ENCODE peak calls at places on chromosomes 6 and 20, in eight cellular contexts. K, B, N, U, M, I, D and L are unnamed samples.

GRCh38 chr6:72621243-72622093 is at the start of gene KCNQ5:
- DNase-seq in D (peak), U (peak), B (no peak), N (no peak), I (no peak), K (no peak), M (peak), L (no peak)

GRCh38 chr6:31713991-31714684 is 1.0 kb upstream of the LY6G6D start:
- DNase-seq in D (no peak), M (peak), U (no peak), K (no peak), I (no peak), N (no peak), B (no peak), L (no peak)

GRCh38 chr6:10030942-10031537 is 383.8 kb downstream of the TFAP2A start:
- DNase-seq in I (no peak), D (peak), U (no peak), K (no peak), B (no peak), N (no peak), M (no peak), L (no peak)

GRCh38 chr6:98823428-98823827 is 10.9 kb upstream of the POU3F2 start:
- DNase-seq in B (no peak), M (no peak), D (no peak), U (no peak), K (no peak), I (no peak), N (no peak), L (no peak)

GRCh38 chr20:37880726-37881591 is 22.0 kb upstream of the VSTM2L start:
- DNase-seq in N (no peak), D (peak), M (no peak), B (peak), K (peak), I (no peak), U (peak), L (peak)

GRCh38 chr6:143872211-143872610 is 7.9 kb downstream of the ZC2HC1B start:
- DNase-seq in K (no peak), D (no peak), M (no peak), B (no peak), N (no peak), I (no peak), U (no peak), L (no peak)

GRCh38 chr6:130744601-130745382 is 82.4 kb upstream of the SMLR1 start:
- DNase-seq in K (no peak), N (no peak), U (no peak), I (no peak), D (no peak), M (no peak), B (no peak), L (no peak)

GRCh38 chr6:128739112-128739511 is 143.8 kb upstream of the LAMA2 start:
- DNase-seq in D (no peak), K (no peak), B (no peak), U (no peak), N (no peak), M (no peak), I (no peak), L (no peak)

GRCh38 chr6:165119231-165120020 is 190.0 kb downstream of the C6orf118 start:
- DNase-seq in D (no peak), K (no peak), U (no peak), N (no peak), I (no peak), M (no peak), B (no peak), L (no peak)

GRCh38 chr6:158660331-158660730 is 10.5 kb downstream of the SYTL3 start:
- DNase-seq in D (peak), M (peak), B (peak), I (no peak), U (no peak), N (no peak), K (no peak), L (peak)

GRCh38 chr20:1761116-1761515 is 103.5 kb upstream of the SIRPG start:
- DNase-seq in K (no peak), I (no peak), B (no peak), N (no peak), M (no peak), U (no peak), D (no peak), L (no peak)

GRCh38 chr6:33320315-33321181 is 3.0 kb upstream of the ZBTB22 start:
- DNase-seq in D (no peak), I (peak), M (peak), B (peak), K (peak), U (no peak), N (no peak), L (peak)

GRCh38 chr6:69398729-69399128 is 398.1 kb downstream of the LMBRD1 start:
- DNase-seq in U (no peak), N (no peak), D (no peak), K (no peak), I (no peak), B (no peak), M (no peak), L (no peak)

GRCh38 chr20:17394411-17394810 is 136.8 kb downstream of the BFSP1 start:
- DNase-seq in D (no peak), B (no peak), K (no peak), M (no peak), N (no peak), U (no peak), I (no peak), L (no peak)

GRCh38 chr6:36625161-36625919 is 31.2 kb downstream of the SRSF3 start:
- DNase-seq in I (no peak), D (no peak), B (peak), N (peak), M (peak), U (no peak), K (peak), L (peak)

GRCh38 chr6:33988121-33989015 is 157.5 kb downstream of the GRM4 start:
- DNase-seq in B (no peak), K (no peak), D (peak), U (no peak), N (peak), M (peak), I (no peak), L (peak)

GRCh38 chr6:127302728-127303675 is 36.3 kb downstream of the RNF146 start:
- DNase-seq in M (peak), N (no peak), D (peak), K (peak), I (peak), U (no peak), B (no peak), L (peak)

GRCh38 chr20:58072695-58073671 is 155.5 kb downstream of the ANKRD60 start:
- DNase-seq in K (no peak), N (no peak), B (no peak), U (peak), M (no peak), I (no peak), D (no peak), L (no peak)

GRCh38 chr6:72348926-72349325 is 272.9 kb upstream of the KCNQ5 start:
- DNase-seq in N (no peak), K (no peak), I (no peak), U (no peak), M (no peak), B (no peak), D (no peak), L (no peak)

GRCh38 chr6:134437376-134437775 is 119.5 kb upstream of the SGK1 start:
- DNase-seq in I (no peak), K (no peak), U (no peak), M (peak), D (no peak), B (no peak), N (no peak), L (no peak)

GRCh38 chr6:37507690-37508421 is 8.2 kb upstream of the CCDC167 start:
- DNase-seq in B (no peak), U (no peak), M (peak), N (no peak), I (no peak), K (no peak), D (peak), L (no peak)

GRCh38 chr20:21265457-21266190 is 37.5 kb upstream of the XRN2 start:
- DNase-seq in B (no peak), M (no peak), U (peak), D (no peak), N (no peak), I (no peak), K (no peak), L (no peak)

GRCh38 chr20:43383026-43383795 is 74.5 kb upstream of the SRSF6 start:
- DNase-seq in B (no peak), N (no peak), M (no peak), K (no peak), I (no peak), D (no peak), U (no peak), L (no peak)

GRCh38 chr20:2610941-2611720 is 41.3 kb upstream of the NOP56 start:
- DNase-seq in I (no peak), K (no peak), N (no peak), D (no peak), M (no peak), B (no peak), U (no peak), L (no peak)

GRCh38 chr6:35757461-35758123 is 18.8 kb upstream of the CLPSL2 start:
- DNase-seq in I (no peak), M (no peak), U (no peak), N (no peak), B (no peak), K (no peak), D (no peak), L (no peak)

DNA sequence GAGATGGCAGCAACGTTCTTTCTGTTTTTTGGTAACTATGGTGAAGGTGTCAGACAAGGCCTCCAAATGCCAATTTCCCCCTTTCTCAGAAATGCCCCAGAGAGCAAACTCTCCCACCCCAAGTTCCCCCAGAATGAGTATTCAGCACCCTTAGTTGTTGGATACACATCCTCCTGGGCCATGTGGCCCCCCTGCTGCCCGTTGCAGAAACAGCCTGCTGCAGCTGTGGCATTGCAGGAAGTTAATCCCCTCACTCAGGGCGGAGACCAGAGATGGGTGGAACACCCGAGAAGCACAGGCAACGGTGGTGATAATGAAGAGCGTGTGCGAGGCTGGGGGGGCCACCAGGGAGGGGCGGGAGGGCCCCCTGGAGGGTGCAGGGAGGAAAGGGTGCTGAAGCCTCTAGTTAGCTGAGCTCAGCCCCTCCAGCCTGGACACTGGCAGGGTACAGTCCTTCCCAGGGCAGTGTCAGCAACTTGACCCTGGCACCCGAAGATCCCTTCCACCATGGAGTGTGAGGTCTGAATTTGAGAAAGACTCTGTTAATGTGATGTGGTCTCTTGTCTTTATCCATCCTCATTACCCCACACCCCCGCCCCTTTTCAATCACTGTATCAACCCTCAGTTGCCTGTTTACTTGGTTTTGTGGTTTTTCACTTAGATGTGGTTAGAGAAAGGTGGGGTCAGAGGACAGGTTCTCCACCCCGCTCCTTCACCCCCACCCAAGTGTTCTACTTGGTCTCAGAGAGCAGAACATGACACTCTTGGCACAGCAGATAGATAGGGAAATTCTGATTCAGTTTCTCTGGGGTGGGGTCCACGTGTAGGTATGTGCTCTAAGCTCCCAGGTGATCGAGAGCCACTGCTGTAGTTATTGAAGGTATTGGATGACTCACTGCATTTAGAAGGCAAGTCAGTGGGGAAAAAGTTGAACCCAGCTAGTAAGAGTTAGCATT is 208.8 kb upstream of the SUPT3H start:
- DNase-seq in K (no peak), M (no peak), N (no peak), I (no peak), U (peak), B (no peak), D (no peak), L (no peak)
- H3K27ac ChIP-seq in K (no peak), M (peak), N (no peak), I (no peak), U (no peak), B (no peak), D (no peak), L (no peak)

GRCh38 chr6:45031601-45032000 is 296.5 kb upstream of the RUNX2 start:
- DNase-seq in N (no peak), B (no peak), M (no peak), I (no peak), K (no peak), D (no peak), U (no peak), L (no peak)
- TF ChIP-seq EP300 in N (no peak), B (no peak), M (no peak), I (no peak), K (no peak), D (no peak), U (no peak), L (no peak)

DNA sequence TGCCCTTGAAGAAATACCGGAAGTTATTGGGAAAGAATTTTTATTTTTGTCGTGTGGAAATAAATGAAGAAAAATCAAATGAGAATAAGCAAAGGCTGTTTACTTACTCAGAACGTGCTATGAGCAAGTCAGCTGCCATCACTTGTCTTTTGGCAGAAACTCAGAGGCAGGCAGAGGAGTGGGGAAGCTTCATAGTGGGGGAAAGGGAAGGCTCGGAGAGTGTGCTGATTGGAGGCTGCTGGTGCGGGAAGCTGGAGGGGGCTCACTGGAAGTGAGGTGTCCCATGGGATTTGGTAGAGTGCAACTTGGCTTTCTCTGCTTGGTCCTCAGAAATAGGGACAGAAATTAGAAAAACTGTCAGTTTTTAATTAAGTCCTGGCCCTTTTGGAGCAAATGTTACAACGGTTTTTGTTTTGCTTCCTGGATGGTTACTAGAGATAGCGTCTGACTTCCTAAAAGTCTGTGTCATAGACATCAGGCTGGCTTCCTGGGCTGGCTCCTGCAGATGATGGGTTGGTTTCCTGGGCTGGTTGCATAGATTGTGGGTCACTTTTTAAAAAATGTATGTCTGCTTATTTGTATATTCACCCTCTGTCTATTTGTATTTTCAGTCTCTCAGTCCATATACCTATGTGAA is 80.0 kb upstream of the EEF1E1 start:
- DNase-seq in U (no peak), M (no peak), I (no peak), N (no peak), K (no peak), D (no peak), B (no peak), L (no peak)
- H3K27ac ChIP-seq in U (no peak), M (no peak), I (no peak), N (no peak), K (no peak), D (no peak), B (no peak), L (no peak)

GRCh38 chr6:14305629-14306028 is 188.1 kb downstream of the CD83 start:
- DNase-seq in K (no peak), N (no peak), D (no peak), I (no peak), U (no peak), M (no peak), B (no peak), L (no peak)

GRCh38 chr6:14310955-14311354 is 193.4 kb downstream of the CD83 start:
- DNase-seq in M (no peak), I (no peak), U (no peak), K (no peak), B (no peak), N (no peak), D (no peak), L (no peak)

GRCh38 chr6:14313220-14313619 is 195.6 kb downstream of the CD83 start:
- DNase-seq in I (no peak), N (no peak), D (no peak), B (no peak), M (no peak), U (no peak), K (no peak), L (no peak)

GRCh38 chr6:14312497-14312896 is 194.9 kb downstream of the CD83 start:
- DNase-seq in K (no peak), D (no peak), U (no peak), M (no peak), N (no peak), B (no peak), I (no peak), L (no peak)

DNA sequence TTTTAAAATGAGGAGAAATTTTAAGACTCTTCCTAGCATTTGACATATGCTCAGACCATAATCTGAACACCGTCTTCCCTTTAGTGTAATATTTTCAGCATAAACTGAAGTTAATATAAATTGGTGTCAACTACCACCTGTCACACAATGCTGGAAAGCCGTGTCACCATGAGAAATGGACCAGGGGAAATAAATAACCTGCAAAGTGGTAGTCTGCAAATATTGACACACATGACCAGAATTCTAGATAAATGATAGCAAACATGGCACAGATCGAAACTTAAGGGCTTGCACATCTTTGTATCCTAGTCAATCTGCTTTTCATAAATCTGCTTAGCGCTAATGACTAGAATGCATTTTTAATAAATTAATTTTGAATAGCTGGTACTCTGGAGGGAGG is 191.9 kb downstream of the CD83 start:
- DNase-seq in D (no peak), I (no peak), K (no peak), M (no peak), B (no peak), N (no peak), U (no peak), L (no peak)
- TF ChIP-seq EP300 in D (no peak), I (no peak), K (no peak), M (no peak), B (no peak), N (no peak), U (no peak), L (no peak)

GRCh38 chr6:43703512-43704429 is 16.2 kb upstream of the MRPS18A start:
- DNase-seq in N (no peak), U (no peak), M (no peak), I (no peak), D (no peak), B (no peak), K (no peak), L (peak)
- H3K27ac ChIP-seq in N (peak), U (peak), M (peak), I (peak), D (no peak), B (peak), K (no peak), L (peak)

GRCh38 chr20:48945840-48946514 is 24.5 kb downstream of the ARFGEF2 start:
- DNase-seq in U (no peak), D (no peak), B (no peak), K (no peak), I (no peak), N (no peak), M (peak), L (peak)
- TF ChIP-seq EP300 in U (no peak), D (no peak), B (no peak), K (no peak), I (no peak), N (no peak), M (no peak), L (no peak)

GRCh38 chr6:156953125-156953477 is 175.9 kb downstream of the ARID1B start:
- DNase-seq in D (peak), I (no peak), B (no peak), U (no peak), N (no peak), M (no peak), K (no peak), L (no peak)
- H3K27ac ChIP-seq in D (peak), I (no peak), B (peak), U (no peak), N (peak), M (peak), K (no peak), L (peak)

GRCh38 chr20:62774076-62774714 is 22.1 kb upstream of the MRGBP start:
- DNase-seq in K (no peak), N (no peak), B (no peak), D (no peak), U (peak), M (no peak), I (no peak), L (no peak)
- TF ChIP-seq EP300 in K (no peak), N (no peak), B (no peak), D (no peak), U (no peak), M (no peak), I (no peak), L (no peak)

DNA sequence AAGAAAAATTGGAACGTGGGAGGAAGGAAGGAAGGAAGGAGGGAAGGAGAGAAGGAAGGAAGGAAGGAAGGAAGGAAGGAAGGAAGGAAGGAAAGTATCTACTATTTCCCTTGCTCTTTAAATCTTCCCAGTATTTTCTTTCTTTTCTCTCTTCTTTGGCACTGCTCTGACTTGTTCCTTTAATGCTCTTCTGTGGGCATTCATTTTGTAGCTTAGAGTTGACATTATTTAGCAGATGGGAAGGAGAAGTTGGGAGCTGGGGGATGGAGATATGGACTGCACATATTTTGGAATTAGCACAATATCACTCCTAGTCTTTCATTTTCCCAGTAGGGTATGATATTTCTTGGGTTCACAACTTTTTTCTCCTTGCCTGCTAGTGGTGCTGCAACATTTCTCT is 152.2 kb downstream of the TFAP2B start:
- DNase-seq in B (no peak), U (no peak), N (no peak), D (no peak), M (no peak), K (no peak), I (no peak), L (no peak)
- H3K27ac ChIP-seq in B (no peak), U (no peak), N (no peak), D (no peak), M (no peak), K (no peak), I (no peak), L (no peak)